ENCODE peak calls at places on chromosomes 16 and 17, in eight cellular contexts. O is A549, H is T-helper 9 cell, D is body of pancreas, A is SJCRH30, P is SK-N-DZ, I is RWPE1, Y is brain pericyte. B is an unnamed sample.

GRCh38 chr16:82801361-82801760 is 174.6 kb downstream of the CDH13 start:
- DNase-seq in O (no peak), H (no peak), D (no peak), A (no peak), P (no peak), I (no peak), Y (no peak), B (no peak)

GRCh38 chr17:62966426-62967110 is 533 bp downstream of the TANC2 start:
- DNase-seq in O (peak; percentile 54), H (peak; percentile 63), D (peak; percentile 79), A (peak; percentile 56), P (peak; percentile 21), I (peak; percentile 48), Y (no peak), B (peak; percentile 3)

GRCh38 chr16:87784812-87785211 is 19.0 kb upstream of the KLHDC4 start:
- DNase-seq in O (no peak), H (no peak), D (peak; percentile 43), A (peak; percentile 28), P (no peak), I (no peak), Y (no peak), B (no peak)

GRCh38 chr17:15236281-15237105 is 28.6 kb downstream of the PMP22 start:
- DNase-seq in O (no peak), H (no peak), D (no peak), A (no peak), P (no peak), I (no peak), Y (no peak), B (no peak)

GRCh38 chr17:45228121-45228941 is 6.6 kb downstream of the FMNL1 start:
- DNase-seq in O (no peak), H (no peak), D (peak; percentile 77), A (peak; percentile 34), P (no peak), I (no peak), Y (no peak), B (no peak)

GRCh38 chr17:79047923-79048825 is 24.2 kb downstream of the C1QTNF1 start:
- DNase-seq in O (no peak), H (no peak), D (no peak), A (no peak), P (no peak), I (no peak), Y (no peak), B (no peak)

GRCh38 chr17:81090361-81091133 is 55.6 kb downstream of the BAIAP2 start:
- DNase-seq in O (peak; percentile 36), H (peak; percentile 31), D (peak; percentile 25), A (peak; percentile 97), P (no peak), I (peak; percentile 81), Y (no peak), B (no peak)

GRCh38 chr17:82287849-82288601 is 14.5 kb upstream of the CSNK1D start:
- DNase-seq in O (peak; percentile 85), H (no peak), D (peak; percentile 98), A (peak; percentile 99), P (peak; percentile 93), I (peak; percentile 73), Y (peak; percentile 92), B (no peak)

GRCh38 chr17:57135748-57136342 is 50.8 kb downstream of the AKAP1 start:
- DNase-seq in O (no peak), H (no peak), D (no peak), A (no peak), P (peak; percentile 68), I (no peak), Y (no peak), B (no peak)

GRCh38 chr17:36004604-36005003 is 3.3 kb upstream of the CCL15 start:
- DNase-seq in O (no peak), H (no peak), D (no peak), A (no peak), P (no peak), I (no peak), Y (no peak), B (no peak)

GRCh38 chr16:80580109-80580832 is 39.5 kb downstream of the DYNLRB2 start:
- DNase-seq in O (no peak), H (peak; percentile 33), D (no peak), A (no peak), P (no peak), I (no peak), Y (no peak), B (peak; percentile 5)

GRCh38 chr16:46650224-46650623 is 29.0 kb upstream of the SHCBP1 start:
- DNase-seq in O (no peak), H (no peak), D (no peak), A (peak; percentile 96), P (no peak), I (no peak), Y (no peak), B (no peak)

GRCh38 chr17:76013377-76013932 is 12.8 kb downstream of the CDK3 start:
- DNase-seq in O (no peak), H (no peak), D (no peak), A (no peak), P (no peak), I (no peak), Y (no peak), B (no peak)

GRCh38 chr17:79597040-79597439 is 13.8 kb downstream of the RBFOX3 start:
- DNase-seq in O (no peak), H (no peak), D (no peak), A (no peak), P (no peak), I (no peak), Y (no peak), B (no peak)

GRCh38 chr16:71412270-71413160 is 29.3 kb downstream of the TLE7 start:
- DNase-seq in O (peak; percentile 89), H (peak; percentile 61), D (peak; percentile 75), A (peak; percentile 48), P (peak; percentile 69), I (peak; percentile 85), Y (no peak), B (peak; percentile 47)

GRCh38 chr17:47286198-47286914 is 32.7 kb downstream of the ITGB3 start:
- DNase-seq in O (no peak), H (no peak), D (no peak), A (no peak), P (no peak), I (no peak), Y (peak; percentile 75), B (no peak)

GRCh38 chr16:25291580-25291979 is 33.9 kb upstream of the ZKSCAN2 start:
- DNase-seq in O (no peak), H (no peak), D (no peak), A (no peak), P (no peak), I (no peak), Y (no peak), B (no peak)

GRCh38 chr17:75010683-75011406 is 1.6 kb upstream of the MRPL58 start:
- DNase-seq in O (no peak), H (no peak), D (peak; percentile 56), A (peak; percentile 37), P (peak; percentile 83), I (peak; percentile 44), Y (no peak), B (no peak)

GRCh38 chr16:65178151-65178550 is 56.3 kb upstream of the CDH11 start:
- DNase-seq in O (no peak), H (no peak), D (no peak), A (no peak), P (no peak), I (no peak), Y (no peak), B (no peak)

GRCh38 chr17:17493986-17494466 is 2.2 kb downstream of the RASD1 start:
- DNase-seq in O (no peak), H (no peak), D (no peak), A (no peak), P (no peak), I (no peak), Y (no peak), B (no peak)

GRCh38 chr17:71441098-71441497 is 679.7 kb upstream of the SOX9 start:
- DNase-seq in O (peak; percentile 45), H (no peak), D (no peak), A (no peak), P (no peak), I (peak; percentile 41), Y (no peak), B (no peak)

GRCh38 chr17:36182176-36183000 is 6.0 kb upstream of the TBC1D3B start:
- DNase-seq in O (no peak), H (no peak), D (peak; percentile 52), A (no peak), P (no peak), I (no peak), Y (no peak), B (no peak)

GRCh38 chr17:5422505-5422904 is 2.5 kb downstream of the RPAIN start:
- DNase-seq in O (peak; percentile 50), H (no peak), D (no peak), A (no peak), P (no peak), I (peak; percentile 78), Y (no peak), B (no peak)

GRCh38 chr17:67359960-67360817 is 6.2 kb downstream of the PSMD12 start:
- DNase-seq in O (peak; percentile 40), H (peak; percentile 36), D (no peak), A (no peak), P (no peak), I (no peak), Y (no peak), B (peak; percentile 34)

B was measured in immature natural killer cell.